ENCODE peak calls at places on chromosomes 3 and 15, in ten cellular contexts. One of them, this sample, is unnamed. For H3K4me1 and H3K27me3, the result is how much of the 10 kb centered on the place peaks cover.

GRCh38 chr15:77083381-77084160 is 12.7 kb upstream of the TSPAN3 start:
- DNase-seq in GM23248: no peak
- DNase-seq in neural progenitor cell: peak
- DNase-seq in naive thymus-derived CD4-positive, alpha-beta T cell: peak
- DNase-seq in heart right ventricle: peak
- DNase-seq in keratinocyte: peak
- DNase-seq in neuronal stem cell: peak
- DNase-seq in A673: peak
- DNase-seq in endodermal cell: peak
- DNase-seq in tibial nerve: no peak
- DNase-seq in this sample: no peak

GRCh38 chr15:28109626-28110415 is 10.7 kb upstream of the OCA2 start:
- DNase-seq in GM23248: no peak
- DNase-seq in neural progenitor cell: no peak
- DNase-seq in naive thymus-derived CD4-positive, alpha-beta T cell: no peak
- DNase-seq in heart right ventricle: no peak
- DNase-seq in keratinocyte: no peak
- DNase-seq in neuronal stem cell: no peak
- DNase-seq in A673: no peak
- DNase-seq in endodermal cell: peak
- DNase-seq in tibial nerve: no peak
- DNase-seq in this sample: no peak

GRCh38 chr3:190053919-190054672 is 66.6 kb downstream of the P3H2 start:
- DNase-seq in GM23248: peak
- DNase-seq in neural progenitor cell: no peak
- DNase-seq in naive thymus-derived CD4-positive, alpha-beta T cell: no peak
- DNase-seq in heart right ventricle: peak
- DNase-seq in keratinocyte: no peak
- DNase-seq in neuronal stem cell: no peak
- DNase-seq in A673: peak
- DNase-seq in endodermal cell: no peak
- DNase-seq in tibial nerve: no peak
- DNase-seq in this sample: no peak

GRCh38 chr3:45538641-45538986 is 55.9 kb upstream of the LIMD1 start:
- DNase-seq in GM23248: no peak
- DNase-seq in neural progenitor cell: no peak
- DNase-seq in naive thymus-derived CD4-positive, alpha-beta T cell: no peak
- DNase-seq in heart right ventricle: no peak
- DNase-seq in keratinocyte: no peak
- DNase-seq in neuronal stem cell: no peak
- DNase-seq in A673: no peak
- DNase-seq in endodermal cell: no peak
- DNase-seq in tibial nerve: no peak
- DNase-seq in this sample: no peak

GRCh38 chr3:163490119-163490518 is 1588.2 kb downstream of the SI start:
- DNase-seq in GM23248: peak
- DNase-seq in neural progenitor cell: peak
- DNase-seq in naive thymus-derived CD4-positive, alpha-beta T cell: no peak
- DNase-seq in heart right ventricle: no peak
- DNase-seq in keratinocyte: no peak
- DNase-seq in neuronal stem cell: peak
- DNase-seq in A673: peak
- DNase-seq in endodermal cell: peak
- DNase-seq in tibial nerve: no peak
- DNase-seq in this sample: no peak

GRCh38 chr3:161149529-161149928 is 44.4 kb upstream of the B3GALNT1 start:
- DNase-seq in GM23248: no peak
- DNase-seq in neural progenitor cell: no peak
- DNase-seq in naive thymus-derived CD4-positive, alpha-beta T cell: no peak
- DNase-seq in heart right ventricle: no peak
- DNase-seq in keratinocyte: no peak
- DNase-seq in neuronal stem cell: no peak
- DNase-seq in A673: no peak
- DNase-seq in endodermal cell: no peak
- DNase-seq in tibial nerve: no peak
- DNase-seq in this sample: no peak

GRCh38 chr15:72902929-72903260 is 119.3 kb upstream of the ADPGK start:
- DNase-seq in GM23248: no peak
- DNase-seq in neural progenitor cell: no peak
- DNase-seq in naive thymus-derived CD4-positive, alpha-beta T cell: no peak
- DNase-seq in heart right ventricle: no peak
- DNase-seq in keratinocyte: no peak
- DNase-seq in neuronal stem cell: no peak
- DNase-seq in A673: no peak
- DNase-seq in endodermal cell: no peak
- DNase-seq in tibial nerve: no peak
- DNase-seq in this sample: no peak

GRCh38 chr3:19110335-19110734 is 38.0 kb upstream of the KCNH8 start:
- DNase-seq in GM23248: no peak
- DNase-seq in neural progenitor cell: no peak
- DNase-seq in naive thymus-derived CD4-positive, alpha-beta T cell: no peak
- DNase-seq in heart right ventricle: no peak
- DNase-seq in keratinocyte: no peak
- DNase-seq in neuronal stem cell: no peak
- DNase-seq in A673: no peak
- DNase-seq in endodermal cell: no peak
- DNase-seq in tibial nerve: no peak
- DNase-seq in this sample: no peak

GRCh38 chr15:57440799-57441198 is 64.5 kb downstream of the CGNL1 start:
- DNase-seq in GM23248: peak
- DNase-seq in neural progenitor cell: no peak
- DNase-seq in naive thymus-derived CD4-positive, alpha-beta T cell: no peak
- DNase-seq in heart right ventricle: no peak
- DNase-seq in keratinocyte: no peak
- DNase-seq in neuronal stem cell: no peak
- DNase-seq in A673: no peak
- DNase-seq in endodermal cell: no peak
- DNase-seq in tibial nerve: no peak
- DNase-seq in this sample: no peak

GRCh38 chr3:27544372-27544865 is 60.2 kb upstream of the SLC4A7 start:
- DNase-seq in GM23248: peak
- DNase-seq in neural progenitor cell: no peak
- DNase-seq in naive thymus-derived CD4-positive, alpha-beta T cell: no peak
- DNase-seq in heart right ventricle: no peak
- DNase-seq in keratinocyte: peak
- DNase-seq in neuronal stem cell: no peak
- DNase-seq in A673: peak
- DNase-seq in endodermal cell: peak
- DNase-seq in tibial nerve: no peak
- DNase-seq in this sample: no peak

GRCh38 chr3:126432361-126432760 is 37.7 kb downstream of the CFAP100 start:
- DNase-seq in GM23248: peak
- DNase-seq in neural progenitor cell: no peak
- DNase-seq in naive thymus-derived CD4-positive, alpha-beta T cell: no peak
- DNase-seq in heart right ventricle: no peak
- DNase-seq in keratinocyte: no peak
- DNase-seq in neuronal stem cell: no peak
- DNase-seq in A673: no peak
- DNase-seq in endodermal cell: no peak
- DNase-seq in tibial nerve: no peak
- DNase-seq in this sample: no peak

GRCh38 chr3:157248590-157249425 is 88.9 kb upstream of the CCNL1 start:
- DNase-seq in GM23248: peak
- DNase-seq in neural progenitor cell: peak
- DNase-seq in naive thymus-derived CD4-positive, alpha-beta T cell: no peak
- DNase-seq in heart right ventricle: peak
- DNase-seq in keratinocyte: no peak
- DNase-seq in neuronal stem cell: peak
- DNase-seq in A673: peak
- DNase-seq in endodermal cell: no peak
- DNase-seq in tibial nerve: no peak
- DNase-seq in this sample: no peak

GRCh38 chr3:115523467-115523866 is 99.8 kb upstream of the GAP43 start:
- DNase-seq in GM23248: no peak
- DNase-seq in neural progenitor cell: no peak
- DNase-seq in naive thymus-derived CD4-positive, alpha-beta T cell: no peak
- DNase-seq in heart right ventricle: peak
- DNase-seq in keratinocyte: no peak
- DNase-seq in neuronal stem cell: no peak
- DNase-seq in A673: no peak
- DNase-seq in endodermal cell: no peak
- DNase-seq in tibial nerve: no peak
- DNase-seq in this sample: no peak
- H3K4me1 ChIP-seq in GM23248: under half
- H3K4me1 ChIP-seq in neural progenitor cell: under half
- H3K4me1 ChIP-seq in naive thymus-derived CD4-positive, alpha-beta T cell: under half
- H3K4me1 ChIP-seq in heart right ventricle: under half
- H3K4me1 ChIP-seq in keratinocyte: under half
- H3K4me1 ChIP-seq in neuronal stem cell: under half
- H3K4me1 ChIP-seq in A673: under half
- H3K4me1 ChIP-seq in endodermal cell: under half
- H3K4me1 ChIP-seq in tibial nerve: under half
- H3K4me1 ChIP-seq in this sample: under half

DNA sequence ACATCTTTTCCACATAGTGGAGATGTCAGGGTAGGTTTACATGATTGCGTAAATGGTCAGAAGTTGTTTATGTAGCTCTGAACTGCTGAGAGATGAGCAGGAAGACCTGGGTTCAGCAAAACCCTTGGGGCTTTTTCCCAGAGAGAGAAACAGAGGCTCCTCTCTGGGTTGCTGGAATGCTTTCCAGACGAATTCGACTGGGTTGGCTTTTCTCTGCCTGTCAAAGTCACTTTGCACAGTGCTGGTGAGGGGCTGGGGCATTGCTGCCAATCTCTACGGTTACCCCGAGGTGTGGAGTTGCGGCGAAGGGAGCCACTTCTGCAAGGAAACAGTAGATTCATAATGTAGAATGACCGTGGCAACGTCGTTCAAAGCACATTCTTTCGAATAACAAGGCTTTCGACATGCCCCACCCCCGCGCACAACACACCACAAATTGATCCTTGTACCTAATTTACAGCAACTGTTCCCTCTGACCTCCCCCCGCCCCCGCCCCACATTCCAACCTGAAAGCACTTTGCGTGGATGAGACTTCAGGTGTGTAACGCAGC is 950 bp upstream of the CNTN4 start:
- DNase-seq in GM23248: no peak
- DNase-seq in neural progenitor cell: peak
- DNase-seq in naive thymus-derived CD4-positive, alpha-beta T cell: no peak
- DNase-seq in heart right ventricle: no peak
- DNase-seq in keratinocyte: no peak
- DNase-seq in neuronal stem cell: no peak
- DNase-seq in A673: no peak
- DNase-seq in endodermal cell: no peak
- DNase-seq in tibial nerve: no peak
- DNase-seq in this sample: no peak
- H3K27me3 ChIP-seq in GM23248: under half
- H3K27me3 ChIP-seq in neural progenitor cell: half or more
- H3K27me3 ChIP-seq in naive thymus-derived CD4-positive, alpha-beta T cell: under half
- H3K27me3 ChIP-seq in heart right ventricle: half or more
- H3K27me3 ChIP-seq in keratinocyte: under half
- H3K27me3 ChIP-seq in neuronal stem cell: under half
- H3K27me3 ChIP-seq in A673: under half
- H3K27me3 ChIP-seq in endodermal cell: half or more
- H3K27me3 ChIP-seq in tibial nerve: under half
- H3K27me3 ChIP-seq in this sample: under half

GRCh38 chr3:174153875-174154274 is 705.3 kb upstream of the NAALADL2 start:
- DNase-seq in GM23248: peak
- DNase-seq in neural progenitor cell: no peak
- DNase-seq in naive thymus-derived CD4-positive, alpha-beta T cell: no peak
- DNase-seq in heart right ventricle: no peak
- DNase-seq in keratinocyte: no peak
- DNase-seq in neuronal stem cell: no peak
- DNase-seq in A673: no peak
- DNase-seq in endodermal cell: no peak
- DNase-seq in tibial nerve: no peak
- DNase-seq in this sample: no peak
- H3K4me3 ChIP-seq in GM23248: no peak
- H3K4me3 ChIP-seq in neural progenitor cell: no peak
- H3K4me3 ChIP-seq in naive thymus-derived CD4-positive, alpha-beta T cell: no peak
- H3K4me3 ChIP-seq in heart right ventricle: no peak
- H3K4me3 ChIP-seq in keratinocyte: no peak
- H3K4me3 ChIP-seq in neuronal stem cell: no peak
- H3K4me3 ChIP-seq in A673: no peak
- H3K4me3 ChIP-seq in endodermal cell: no peak
- H3K4me3 ChIP-seq in tibial nerve: no peak
- H3K4me3 ChIP-seq in this sample: no peak

GRCh38 chr3:134311265-134311664 is 60.6 kb upstream of the RYK start:
- DNase-seq in GM23248: peak
- DNase-seq in neural progenitor cell: no peak
- DNase-seq in naive thymus-derived CD4-positive, alpha-beta T cell: no peak
- DNase-seq in heart right ventricle: no peak
- DNase-seq in keratinocyte: no peak
- DNase-seq in neuronal stem cell: no peak
- DNase-seq in A673: no peak
- DNase-seq in endodermal cell: no peak
- DNase-seq in tibial nerve: no peak
- DNase-seq in this sample: no peak
- H3K4me1 ChIP-seq in GM23248: half or more
- H3K4me1 ChIP-seq in neural progenitor cell: under half
- H3K4me1 ChIP-seq in naive thymus-derived CD4-positive, alpha-beta T cell: under half
- H3K4me1 ChIP-seq in heart right ventricle: half or more
- H3K4me1 ChIP-seq in keratinocyte: half or more
- H3K4me1 ChIP-seq in neuronal stem cell: under half
- H3K4me1 ChIP-seq in A673: under half
- H3K4me1 ChIP-seq in endodermal cell: under half
- H3K4me1 ChIP-seq in tibial nerve: under half
- H3K4me1 ChIP-seq in this sample: under half

GRCh38 chr3:186200746-186201145 is 91.9 kb upstream of the ETV5 start:
- DNase-seq in GM23248: no peak
- DNase-seq in neural progenitor cell: no peak
- DNase-seq in naive thymus-derived CD4-positive, alpha-beta T cell: no peak
- DNase-seq in heart right ventricle: no peak
- DNase-seq in keratinocyte: no peak
- DNase-seq in neuronal stem cell: no peak
- DNase-seq in A673: no peak
- DNase-seq in endodermal cell: no peak
- DNase-seq in tibial nerve: no peak
- DNase-seq in this sample: no peak
- H3K27me3 ChIP-seq in GM23248: under half
- H3K27me3 ChIP-seq in neural progenitor cell: half or more
- H3K27me3 ChIP-seq in naive thymus-derived CD4-positive, alpha-beta T cell: under half
- H3K27me3 ChIP-seq in heart right ventricle: under half
- H3K27me3 ChIP-seq in keratinocyte: under half
- H3K27me3 ChIP-seq in neuronal stem cell: under half
- H3K27me3 ChIP-seq in A673: under half
- H3K27me3 ChIP-seq in endodermal cell: under half
- H3K27me3 ChIP-seq in tibial nerve: under half
- H3K27me3 ChIP-seq in this sample: under half

GRCh38 chr3:193016437-193016887 is 98.8 kb upstream of the MB21D2 start:
- DNase-seq in GM23248: no peak
- DNase-seq in neural progenitor cell: peak
- DNase-seq in naive thymus-derived CD4-positive, alpha-beta T cell: no peak
- DNase-seq in heart right ventricle: peak
- DNase-seq in keratinocyte: no peak
- DNase-seq in neuronal stem cell: peak
- DNase-seq in A673: peak
- DNase-seq in endodermal cell: peak
- DNase-seq in tibial nerve: no peak
- DNase-seq in this sample: no peak
- H3K4me3 ChIP-seq in GM23248: no peak
- H3K4me3 ChIP-seq in neural progenitor cell: no peak
- H3K4me3 ChIP-seq in naive thymus-derived CD4-positive, alpha-beta T cell: no peak
- H3K4me3 ChIP-seq in heart right ventricle: no peak
- H3K4me3 ChIP-seq in keratinocyte: no peak
- H3K4me3 ChIP-seq in neuronal stem cell: no peak
- H3K4me3 ChIP-seq in A673: no peak
- H3K4me3 ChIP-seq in endodermal cell: no peak
- H3K4me3 ChIP-seq in tibial nerve: no peak
- H3K4me3 ChIP-seq in this sample: no peak

DNA sequence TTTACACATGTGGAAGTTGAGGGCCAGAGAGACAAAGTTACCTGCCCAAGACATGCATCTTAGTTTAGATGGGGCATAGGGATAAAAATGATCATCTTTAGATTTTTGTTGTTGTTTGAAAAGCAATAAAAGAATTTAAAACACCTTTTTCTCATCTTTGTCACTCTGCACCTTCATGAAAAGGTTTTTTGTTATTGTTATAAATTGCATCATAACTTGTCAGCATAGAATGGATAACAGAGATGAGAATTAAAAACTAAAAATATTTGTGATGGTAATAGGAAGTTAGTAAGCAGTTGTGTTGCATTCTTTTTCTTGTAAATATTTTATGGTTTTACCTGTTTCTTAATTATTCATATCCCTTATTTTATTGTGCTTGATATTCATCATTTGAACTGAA is 13.4 kb upstream of the ZBTB47 start:
- DNase-seq in GM23248: no peak
- DNase-seq in neural progenitor cell: no peak
- DNase-seq in naive thymus-derived CD4-positive, alpha-beta T cell: no peak
- DNase-seq in heart right ventricle: no peak
- DNase-seq in keratinocyte: no peak
- DNase-seq in neuronal stem cell: no peak
- DNase-seq in A673: no peak
- DNase-seq in endodermal cell: no peak
- DNase-seq in tibial nerve: no peak
- DNase-seq in this sample: no peak
- H3K4me1 ChIP-seq in GM23248: under half
- H3K4me1 ChIP-seq in neural progenitor cell: under half
- H3K4me1 ChIP-seq in naive thymus-derived CD4-positive, alpha-beta T cell: under half
- H3K4me1 ChIP-seq in heart right ventricle: under half
- H3K4me1 ChIP-seq in keratinocyte: under half
- H3K4me1 ChIP-seq in neuronal stem cell: under half
- H3K4me1 ChIP-seq in A673: under half
- H3K4me1 ChIP-seq in endodermal cell: under half
- H3K4me1 ChIP-seq in tibial nerve: under half
- H3K4me1 ChIP-seq in this sample: under half

This sample was measured in RWPE2.